ENCODE peak calls at places on chromosomes 6 and 20, in seven cellular contexts. Q is H9, N is neuronal stem cell, B is IMR-90, P is mesendoderm, S is mesenchymal stem cell, K is trophoblast cell. A is an unnamed sample.

GRCh38 chr6:155530219-155530834 is 74.7 kb upstream of the NOX3 start:
- DNase-seq in Q (no peak), N (no peak), B (peak; percentile 60), P (peak; percentile 28), S (peak; percentile 76), K (no peak), A (no peak)

GRCh38 chr6:41637179-41638001 is 878 bp upstream of the MDFI start:
- DNase-seq in Q (peak; percentile 55), N (no peak), B (no peak), P (peak; percentile 71), S (peak; percentile 49), K (peak; percentile 83), A (peak; percentile 71)

GRCh38 chr6:1335367-1336037 is 23.6 kb downstream of the FOXQ1 start:
- DNase-seq in Q (peak; percentile 33), N (no peak), B (peak; percentile 76), P (peak; percentile 81), S (peak; percentile 83), K (peak; percentile 95), A (no peak)

GRCh38 chr6:140485740-140486467 is 1111.5 kb upstream of the CITED2 start:
- DNase-seq in Q (no peak), N (no peak), B (peak; percentile 95), P (no peak), S (peak; percentile 79), K (peak; percentile 56), A (no peak)

GRCh38 chr6:15623282-15624116 is 39.3 kb downstream of the DTNBP1 start:
- DNase-seq in Q (no peak), N (no peak), B (peak; percentile 43), P (peak; percentile 14), S (peak; percentile 45), K (no peak), A (no peak)

GRCh38 chr6:128282956-128283355 is 237.4 kb downstream of the PTPRK start:
- DNase-seq in Q (peak; percentile 32), N (no peak), B (no peak), P (peak; percentile 64), S (no peak), K (no peak), A (no peak)

GRCh38 chr6:14000901-14001300 is 76.1 kb downstream of the RNF182 start:
- DNase-seq in Q (no peak), N (no peak), B (peak; percentile 24), P (no peak), S (no peak), K (no peak), A (no peak)

GRCh38 chr6:122610690-122611455 is 668 bp downstream of the PKIB start:
- DNase-seq in Q (peak; percentile 48), N (peak; percentile 45), B (no peak), P (peak; percentile 71), S (peak; percentile 43), K (peak; percentile 56), A (peak; percentile 33)

GRCh38 chr6:162245831-162246230 is 481.7 kb downstream of the PRKN start:
- DNase-seq in Q (no peak), N (no peak), B (no peak), P (no peak), S (no peak), K (no peak), A (no peak)
- H2AK5ac ChIP-seq in Q (no peak overlapping the region), N (no peak overlapping the region), B (no peak overlapping the region), P (no peak overlapping the region), S (no peak overlapping the region), K (no peak overlapping the region), A (no peak overlapping the region)

GRCh38 chr6:51846531-51846930 is 240.9 kb downstream of the PKHD1 start:
- DNase-seq in Q (no peak), N (no peak), B (no peak), P (peak; percentile 89), S (no peak), K (no peak), A (no peak)
- H2AK5ac ChIP-seq in Q (no peak overlapping the region), N (no peak overlapping the region), B (no peak overlapping the region), P (no peak overlapping the region), S (no peak overlapping the region), K (no peak overlapping the region), A (no peak overlapping the region)

DNA sequence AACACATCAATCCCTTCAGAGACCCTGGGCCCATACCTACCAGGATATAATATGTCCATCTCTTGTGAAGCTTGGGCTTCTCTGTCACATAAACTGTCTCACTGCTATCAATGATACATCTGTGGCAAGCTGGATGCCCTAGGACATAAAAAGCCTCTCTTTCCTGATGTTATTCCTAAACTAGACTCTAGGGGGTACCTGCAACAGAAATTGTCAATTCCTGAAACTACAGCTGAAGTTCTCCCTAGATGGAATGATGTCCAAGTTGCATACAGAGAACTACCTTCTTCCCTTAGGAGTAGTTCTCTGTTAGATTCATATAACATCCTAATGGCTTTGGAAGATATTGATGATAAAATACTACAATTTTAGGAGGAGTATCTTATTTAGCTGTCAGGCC is 35.8 kb downstream of the TBX18 start:
- DNase-seq in Q (no peak), N (peak; percentile 4), B (peak; percentile 11), P (peak; percentile 55), S (peak; percentile 23), K (no peak), A (no peak)
- H2AK5ac ChIP-seq in Q (no peak overlapping the region), N (no peak overlapping the region), B (no peak overlapping the region), P (no peak overlapping the region), S (no peak overlapping the region), K (no peak overlapping the region), A (no peak overlapping the region)

DNA sequence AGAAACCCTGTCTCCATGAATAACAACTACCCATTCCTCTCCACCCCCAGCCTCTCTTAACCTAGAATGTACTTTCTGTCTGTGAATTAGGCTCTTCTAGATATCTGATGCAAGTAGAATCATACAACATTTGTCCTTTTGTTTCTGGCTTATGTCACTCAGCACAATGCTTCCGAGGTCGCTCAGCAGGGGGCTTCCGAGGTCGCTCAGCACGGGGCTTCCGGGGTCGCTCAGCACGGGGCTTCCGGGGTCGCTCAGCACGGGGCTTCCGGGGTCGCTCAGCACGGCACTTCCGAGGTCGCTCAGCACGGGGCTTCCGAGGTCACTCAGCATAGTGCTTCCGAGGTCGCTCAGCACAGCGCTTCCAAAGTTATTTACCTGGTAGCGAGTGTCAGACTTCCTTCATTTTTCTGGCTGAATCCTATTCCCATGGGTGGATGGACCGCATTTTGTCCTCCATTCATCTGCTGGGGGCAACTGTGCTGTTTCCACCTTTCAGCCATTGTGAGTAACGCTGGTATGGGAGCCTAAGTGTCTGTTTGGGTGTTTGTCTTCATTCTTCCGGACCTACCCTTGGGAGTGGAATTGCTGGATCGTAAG is 31.0 kb upstream of the BHLHE23 start:
- DNase-seq in Q (no peak), N (no peak), B (no peak), P (no peak), S (no peak), K (no peak), A (no peak)
- H2AK5ac ChIP-seq in Q (no peak overlapping the region), N (no peak overlapping the region), B (no peak overlapping the region), P (no peak overlapping the region), S (no peak overlapping the region), K (no peak overlapping the region), A (no peak overlapping the region)

GRCh38 chr6:113842165-113842564 is 15.0 kb upstream of the MARCKS start:
- DNase-seq in Q (no peak), N (no peak), B (peak; percentile 74), P (peak; percentile 19), S (peak; percentile 30), K (no peak), A (no peak)
- H2AK5ac ChIP-seq in Q (no peak overlapping the region), N (no peak overlapping the region), B (no peak overlapping the region), P (no peak overlapping the region), S (no peak overlapping the region), K (no peak overlapping the region), A (no peak overlapping the region)

GRCh38 chr20:2983508-2983907 is 59.9 kb upstream of the GNRH2 start:
- DNase-seq in Q (no peak), N (no peak), B (no peak), P (no peak), S (no peak), K (no peak), A (no peak)

GRCh38 chr20:2986466-2986865 is 57.0 kb upstream of the GNRH2 start:
- DNase-seq in Q (no peak), N (no peak), B (peak; percentile 33), P (no peak), S (peak; percentile 26), K (no peak), A (no peak)

GRCh38 chr20:2981646-2982045 is 61.8 kb upstream of the GNRH2 start:
- DNase-seq in Q (no peak), N (no peak), B (no peak), P (no peak), S (no peak), K (peak; percentile 12), A (no peak)

GRCh38 chr20:2984956-2985661 is 58.3 kb upstream of the GNRH2 start:
- DNase-seq in Q (no peak), N (no peak), B (peak; percentile 80), P (no peak), S (peak; percentile 70), K (peak; percentile 59), A (no peak)

GRCh38 chr20:2984028-2984501 is 59.4 kb upstream of the GNRH2 start:
- DNase-seq in Q (no peak), N (no peak), B (no peak), P (no peak), S (no peak), K (no peak), A (peak; percentile 3)
- H2AK5ac ChIP-seq in Q (no peak overlapping the region), N (no peak overlapping the region), B (no peak overlapping the region), P (no peak overlapping the region), S (no peak overlapping the region), K (no peak overlapping the region), A (no peak overlapping the region)

DNA sequence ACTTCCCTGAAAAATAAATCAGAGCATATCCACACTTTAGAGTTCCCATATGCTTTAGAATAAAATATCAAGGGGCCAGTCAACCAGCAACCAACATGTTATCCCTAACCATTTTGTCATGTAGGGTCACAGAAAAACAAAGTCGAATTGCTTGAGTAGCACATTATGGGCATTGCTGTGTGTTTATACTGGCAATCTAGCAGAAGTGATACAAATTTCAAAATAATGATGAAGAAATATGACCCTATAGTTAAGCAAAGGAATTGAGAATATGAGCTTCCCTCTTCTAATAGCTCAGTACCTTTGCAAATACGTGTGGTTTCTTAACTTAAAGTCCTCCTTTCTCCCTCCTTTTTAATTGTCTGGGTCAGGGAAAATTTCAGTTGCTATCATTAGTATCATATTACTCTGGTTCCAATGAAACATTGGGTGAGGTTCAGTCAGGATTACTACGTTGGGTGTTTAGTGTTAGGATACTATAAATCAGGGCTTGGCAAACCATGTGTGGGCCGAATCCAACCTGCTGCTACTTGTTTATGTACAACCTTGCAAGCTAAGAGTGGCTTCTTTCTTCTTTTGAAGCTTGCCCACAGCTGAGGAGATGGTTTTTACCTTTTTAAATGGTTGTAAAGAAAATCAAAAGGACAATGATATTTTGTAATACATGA is 166.8 kb upstream of the CARMIL1 start:
- DNase-seq in Q (no peak), N (no peak), B (no peak), P (no peak), S (no peak), K (no peak), A (no peak)
- H2AK5ac ChIP-seq in Q (no peak overlapping the region), N (no peak overlapping the region), B (no peak overlapping the region), P (no peak overlapping the region), S (no peak overlapping the region), K (no peak overlapping the region), A (no peak overlapping the region)